ENCODE peak calls at places on chromosomes 11 and 22, in four cellular contexts. One of them, this sample, is unnamed.

GRCh38 chr11:87661270-87661669 is 514.0 kb downstream of the RAB38 start:
- DNase-seq in lower leg skin: no peak
- DNase-seq in left ventricle myocardium inferior: no peak
- DNase-seq in stimulated activated CD8-positive, alpha-beta memory T cell treated with anti-CD3 and anti-CD28 coated beads, Interleukin-2, amount 100 ng/mL, for 48 hours: no peak
- DNase-seq in this sample: no peak

GRCh38 chr22:39534591-39535301 is 2.2 kb upstream of the RPS19BP1 start:
- DNase-seq in lower leg skin: peak; percentile 98
- DNase-seq in left ventricle myocardium inferior: peak; percentile 85
- DNase-seq in stimulated activated CD8-positive, alpha-beta memory T cell treated with anti-CD3 and anti-CD28 coated beads, Interleukin-2, amount 100 ng/mL, for 48 hours: peak; percentile 78
- DNase-seq in this sample: peak; percentile 41

GRCh38 chr22:24165673-24166072 is 15.6 kb upstream of the SUSD2 start:
- DNase-seq in lower leg skin: no peak
- DNase-seq in left ventricle myocardium inferior: no peak
- DNase-seq in stimulated activated CD8-positive, alpha-beta memory T cell treated with anti-CD3 and anti-CD28 coated beads, Interleukin-2, amount 100 ng/mL, for 48 hours: no peak
- DNase-seq in this sample: no peak

GRCh38 chr11:36289226-36289852 is at the start of gene COMMD9:
- DNase-seq in lower leg skin: peak; percentile 99
- DNase-seq in left ventricle myocardium inferior: peak; percentile 94
- DNase-seq in stimulated activated CD8-positive, alpha-beta memory T cell treated with anti-CD3 and anti-CD28 coated beads, Interleukin-2, amount 100 ng/mL, for 48 hours: peak; percentile 93
- DNase-seq in this sample: peak; percentile 95

GRCh38 chr11:116224154-116224888 is 548.5 kb downstream of the BUD13 start:
- DNase-seq in lower leg skin: no peak
- DNase-seq in left ventricle myocardium inferior: no peak
- DNase-seq in stimulated activated CD8-positive, alpha-beta memory T cell treated with anti-CD3 and anti-CD28 coated beads, Interleukin-2, amount 100 ng/mL, for 48 hours: peak; percentile 32
- DNase-seq in this sample: peak; percentile 62

GRCh38 chr11:115054541-115055538 is 376.5 kb downstream of the NXPE2 start:
- DNase-seq in lower leg skin: no peak
- DNase-seq in left ventricle myocardium inferior: peak; percentile 42
- DNase-seq in stimulated activated CD8-positive, alpha-beta memory T cell treated with anti-CD3 and anti-CD28 coated beads, Interleukin-2, amount 100 ng/mL, for 48 hours: no peak
- DNase-seq in this sample: peak; percentile 69

GRCh38 chr11:96124155-96124554 is 200.2 kb upstream of the MTMR2 start:
- DNase-seq in lower leg skin: no peak
- DNase-seq in left ventricle myocardium inferior: no peak
- DNase-seq in stimulated activated CD8-positive, alpha-beta memory T cell treated with anti-CD3 and anti-CD28 coated beads, Interleukin-2, amount 100 ng/mL, for 48 hours: no peak
- DNase-seq in this sample: no peak

GRCh38 chr22:20602589-20603164 is 95.3 kb downstream of the MED15 start:
- DNase-seq in lower leg skin: no peak
- DNase-seq in left ventricle myocardium inferior: no peak
- DNase-seq in stimulated activated CD8-positive, alpha-beta memory T cell treated with anti-CD3 and anti-CD28 coated beads, Interleukin-2, amount 100 ng/mL, for 48 hours: no peak
- DNase-seq in this sample: no peak

GRCh38 chr11:11841121-11841604 is 609 bp upstream of the USP47 start:
- DNase-seq in lower leg skin: no peak
- DNase-seq in left ventricle myocardium inferior: peak; percentile 41
- DNase-seq in stimulated activated CD8-positive, alpha-beta memory T cell treated with anti-CD3 and anti-CD28 coated beads, Interleukin-2, amount 100 ng/mL, for 48 hours: no peak
- DNase-seq in this sample: peak; percentile 39

GRCh38 chr11:89436071-89436470 is 55.1 kb downstream of the NOX4 start:
- DNase-seq in lower leg skin: no peak
- DNase-seq in left ventricle myocardium inferior: no peak
- DNase-seq in stimulated activated CD8-positive, alpha-beta memory T cell treated with anti-CD3 and anti-CD28 coated beads, Interleukin-2, amount 100 ng/mL, for 48 hours: no peak
- DNase-seq in this sample: no peak

GRCh38 chr11:109480251-109480650 is 58.3 kb downstream of the C11orf87 start:
- DNase-seq in lower leg skin: no peak
- DNase-seq in left ventricle myocardium inferior: no peak
- DNase-seq in stimulated activated CD8-positive, alpha-beta memory T cell treated with anti-CD3 and anti-CD28 coated beads, Interleukin-2, amount 100 ng/mL, for 48 hours: no peak
- DNase-seq in this sample: no peak

GRCh38 chr11:28833670-28834069 is 725.5 kb downstream of the METTL15 start:
- DNase-seq in lower leg skin: no peak
- DNase-seq in left ventricle myocardium inferior: no peak
- DNase-seq in stimulated activated CD8-positive, alpha-beta memory T cell treated with anti-CD3 and anti-CD28 coated beads, Interleukin-2, amount 100 ng/mL, for 48 hours: no peak
- DNase-seq in this sample: no peak

GRCh38 chr11:102197759-102198158 is 87.5 kb downstream of the YAP1 start:
- DNase-seq in lower leg skin: no peak
- DNase-seq in left ventricle myocardium inferior: no peak
- DNase-seq in stimulated activated CD8-positive, alpha-beta memory T cell treated with anti-CD3 and anti-CD28 coated beads, Interleukin-2, amount 100 ng/mL, for 48 hours: no peak
- DNase-seq in this sample: no peak

GRCh38 chr22:26673485-26673884 is 16.1 kb downstream of the MIAT start:
- DNase-seq in lower leg skin: no peak
- DNase-seq in left ventricle myocardium inferior: no peak
- DNase-seq in stimulated activated CD8-positive, alpha-beta memory T cell treated with anti-CD3 and anti-CD28 coated beads, Interleukin-2, amount 100 ng/mL, for 48 hours: no peak
- DNase-seq in this sample: no peak

GRCh38 chr11:130212431-130212961 is 52.9 kb downstream of the ST14 start:
- DNase-seq in lower leg skin: peak; percentile 58
- DNase-seq in left ventricle myocardium inferior: no peak
- DNase-seq in stimulated activated CD8-positive, alpha-beta memory T cell treated with anti-CD3 and anti-CD28 coated beads, Interleukin-2, amount 100 ng/mL, for 48 hours: no peak
- DNase-seq in this sample: no peak

GRCh38 chr11:121936375-121936774 is 179.6 kb downstream of the BLID start:
- DNase-seq in lower leg skin: no peak
- DNase-seq in left ventricle myocardium inferior: no peak
- DNase-seq in stimulated activated CD8-positive, alpha-beta memory T cell treated with anti-CD3 and anti-CD28 coated beads, Interleukin-2, amount 100 ng/mL, for 48 hours: no peak
- DNase-seq in this sample: no peak

GRCh38 chr11:746289-747175 is 732 bp upstream of the TALDO1 start:
- DNase-seq in lower leg skin: no peak
- DNase-seq in left ventricle myocardium inferior: no peak
- DNase-seq in stimulated activated CD8-positive, alpha-beta memory T cell treated with anti-CD3 and anti-CD28 coated beads, Interleukin-2, amount 100 ng/mL, for 48 hours: peak; percentile 13
- DNase-seq in this sample: no peak

GRCh38 chr22:49774046-49774445 is 53.6 kb downstream of the BRD1 start:
- DNase-seq in lower leg skin: no peak
- DNase-seq in left ventricle myocardium inferior: no peak
- DNase-seq in stimulated activated CD8-positive, alpha-beta memory T cell treated with anti-CD3 and anti-CD28 coated beads, Interleukin-2, amount 100 ng/mL, for 48 hours: no peak
- DNase-seq in this sample: no peak

GRCh38 chr22:36443198-36443770 is 38.2 kb downstream of the TXN2 start:
- DNase-seq in lower leg skin: no peak
- DNase-seq in left ventricle myocardium inferior: no peak
- DNase-seq in stimulated activated CD8-positive, alpha-beta memory T cell treated with anti-CD3 and anti-CD28 coated beads, Interleukin-2, amount 100 ng/mL, for 48 hours: no peak
- DNase-seq in this sample: no peak

GRCh38 chr11:63868399-63869064 is 29.6 kb downstream of the MARK2 start:
- DNase-seq in lower leg skin: no peak
- DNase-seq in left ventricle myocardium inferior: no peak
- DNase-seq in stimulated activated CD8-positive, alpha-beta memory T cell treated with anti-CD3 and anti-CD28 coated beads, Interleukin-2, amount 100 ng/mL, for 48 hours: no peak
- DNase-seq in this sample: no peak

GRCh38 chr22:46801826-46802607 is 39.6 kb downstream of the TBC1D22A start:
- DNase-seq in lower leg skin: peak; percentile 84
- DNase-seq in left ventricle myocardium inferior: no peak
- DNase-seq in stimulated activated CD8-positive, alpha-beta memory T cell treated with anti-CD3 and anti-CD28 coated beads, Interleukin-2, amount 100 ng/mL, for 48 hours: no peak
- DNase-seq in this sample: no peak

GRCh38 chr11:107695446-107695845 is 16.4 kb downstream of the SLN start:
- DNase-seq in lower leg skin: no peak
- DNase-seq in left ventricle myocardium inferior: no peak
- DNase-seq in stimulated activated CD8-positive, alpha-beta memory T cell treated with anti-CD3 and anti-CD28 coated beads, Interleukin-2, amount 100 ng/mL, for 48 hours: no peak
- DNase-seq in this sample: no peak

GRCh38 chr11:104524276-104524675 is 360.3 kb upstream of the PDGFD start:
- DNase-seq in lower leg skin: no peak
- DNase-seq in left ventricle myocardium inferior: no peak
- DNase-seq in stimulated activated CD8-positive, alpha-beta memory T cell treated with anti-CD3 and anti-CD28 coated beads, Interleukin-2, amount 100 ng/mL, for 48 hours: no peak
- DNase-seq in this sample: no peak

GRCh38 chr11:79592441-79593223 is 151.8 kb upstream of the TENM4 start:
- DNase-seq in lower leg skin: no peak
- DNase-seq in left ventricle myocardium inferior: no peak
- DNase-seq in stimulated activated CD8-positive, alpha-beta memory T cell treated with anti-CD3 and anti-CD28 coated beads, Interleukin-2, amount 100 ng/mL, for 48 hours: no peak
- DNase-seq in this sample: no peak

GRCh38 chr11:19631657-19632325 is 80.8 kb upstream of the NAV2 start:
- DNase-seq in lower leg skin: no peak
- DNase-seq in left ventricle myocardium inferior: no peak
- DNase-seq in stimulated activated CD8-positive, alpha-beta memory T cell treated with anti-CD3 and anti-CD28 coated beads, Interleukin-2, amount 100 ng/mL, for 48 hours: no peak
- DNase-seq in this sample: peak; percentile 66

GRCh38 chr11:4546876-4547275 is 1.9 kb downstream of the OR52M1 start:
- DNase-seq in lower leg skin: no peak
- DNase-seq in left ventricle myocardium inferior: no peak
- DNase-seq in stimulated activated CD8-positive, alpha-beta memory T cell treated with anti-CD3 and anti-CD28 coated beads, Interleukin-2, amount 100 ng/mL, for 48 hours: no peak
- DNase-seq in this sample: no peak

GRCh38 chr11:120019191-120019590 is 118.7 kb downstream of the TRIM29 start:
- DNase-seq in lower leg skin: no peak
- DNase-seq in left ventricle myocardium inferior: no peak
- DNase-seq in stimulated activated CD8-positive, alpha-beta memory T cell treated with anti-CD3 and anti-CD28 coated beads, Interleukin-2, amount 100 ng/mL, for 48 hours: no peak
- DNase-seq in this sample: no peak

GRCh38 chr22:50177537-50178470 is 7.3 kb downstream of the PANX2 start:
- DNase-seq in lower leg skin: no peak
- DNase-seq in left ventricle myocardium inferior: no peak
- DNase-seq in stimulated activated CD8-positive, alpha-beta memory T cell treated with anti-CD3 and anti-CD28 coated beads, Interleukin-2, amount 100 ng/mL, for 48 hours: no peak
- DNase-seq in this sample: no peak

GRCh38 chr11:1872267-1872985 is 19.3 kb downstream of the PRR33 start:
- DNase-seq in lower leg skin: no peak
- DNase-seq in left ventricle myocardium inferior: peak; percentile 20
- DNase-seq in stimulated activated CD8-positive, alpha-beta memory T cell treated with anti-CD3 and anti-CD28 coated beads, Interleukin-2, amount 100 ng/mL, for 48 hours: no peak
- DNase-seq in this sample: no peak

GRCh38 chr11:559020-559620 is 1.4 kb downstream of the LMNTD2 start:
- DNase-seq in lower leg skin: no peak
- DNase-seq in left ventricle myocardium inferior: no peak
- DNase-seq in stimulated activated CD8-positive, alpha-beta memory T cell treated with anti-CD3 and anti-CD28 coated beads, Interleukin-2, amount 100 ng/mL, for 48 hours: no peak
- DNase-seq in this sample: no peak

GRCh38 chr11:117478926-117479325 is 151.3 kb downstream of the CEP164 start:
- DNase-seq in lower leg skin: no peak
- DNase-seq in left ventricle myocardium inferior: no peak
- DNase-seq in stimulated activated CD8-positive, alpha-beta memory T cell treated with anti-CD3 and anti-CD28 coated beads, Interleukin-2, amount 100 ng/mL, for 48 hours: no peak
- DNase-seq in this sample: peak; percentile 23

GRCh38 chr22:29816980-29817379 is 21.1 kb downstream of the ASCC2 start:
- DNase-seq in lower leg skin: no peak
- DNase-seq in left ventricle myocardium inferior: no peak
- DNase-seq in stimulated activated CD8-positive, alpha-beta memory T cell treated with anti-CD3 and anti-CD28 coated beads, Interleukin-2, amount 100 ng/mL, for 48 hours: no peak
- DNase-seq in this sample: peak; percentile 48

This sample was measured in NCI-H446.